ENCODE peak calls at places on chromosomes 16 and 17, in seven cellular contexts. L is fibroblast of the aortic adventitia, S is ascending aorta, P is cardiac muscle cell, Z is left lung, O is astrocyte, A is IMR-90. K is an unnamed sample.

GRCh38 chr17:70098030-70098429 is 23.0 kb downstream of the KCNJ16 start:
- DNase-seq in O (no peak), S (no peak), L (no peak), P (no peak), Z (no peak), A (no peak), K (no peak)

GRCh38 chr17:29596811-29597210 is 3.9 kb downstream of the ANKRD13B start:
- DNase-seq in P (no peak), A (no peak), O (no peak), S (no peak), Z (no peak), L (no peak), K (no peak)

GRCh38 chr17:75048396-75048933 is 1.4 kb downstream of the KCTD2 start:
- DNase-seq in A (peak), S (no peak), P (no peak), Z (no peak), O (peak), L (peak), K (no peak)

GRCh38 chr17:49590874-49591273 is 15.2 kb downstream of the NXPH3 start:
- DNase-seq in P (no peak), Z (no peak), S (no peak), A (no peak), L (no peak), O (no peak), K (no peak)

GRCh38 chr17:8459109-8459508 is 23.4 kb downstream of the NDEL1 start:
- DNase-seq in P (no peak), Z (no peak), S (no peak), A (no peak), L (no peak), O (no peak), K (no peak)

GRCh38 chr16:48413291-48413690 is 28.1 kb upstream of the SIAH1 start:
- DNase-seq in P (no peak), S (no peak), Z (no peak), L (no peak), A (no peak), O (no peak), K (no peak)

GRCh38 chr16:11273721-11274324 is 394 bp upstream of the PRM3 start:
- DNase-seq in L (no peak), A (no peak), S (no peak), Z (no peak), P (no peak), O (no peak), K (no peak)

GRCh38 chr17:6098466-6099180 is 28.4 kb downstream of the WSCD1 start:
- DNase-seq in L (no peak), S (no peak), P (peak), Z (no peak), O (no peak), A (no peak), K (peak)

GRCh38 chr17:82980632-82981031 is 98.8 kb upstream of the METRNL start:
- DNase-seq in Z (no peak), L (no peak), A (no peak), S (no peak), O (no peak), P (no peak), K (no peak)

GRCh38 chr16:7482596-7483290 is 150.1 kb downstream of the RBFOX1 start:
- DNase-seq in P (no peak), A (no peak), S (no peak), Z (no peak), L (no peak), O (no peak), K (no peak)

GRCh38 chr17:55883112-55883511 is 132.3 kb downstream of the PCTP start:
- DNase-seq in P (peak), Z (no peak), O (no peak), A (no peak), S (no peak), L (no peak), K (no peak)

GRCh38 chr17:44581868-44582267 is 24.6 kb downstream of the FZD2 start:
- DNase-seq in A (no peak), P (no peak), O (no peak), L (no peak), Z (no peak), S (no peak), K (peak)

GRCh38 chr17:35947156-35947585 is 3.7 kb upstream of the LYZL6 start:
- DNase-seq in Z (peak), L (peak), A (peak), S (no peak), O (peak), P (peak), K (peak)

GRCh38 chr17:8489841-8490240 is 54.2 kb downstream of the NDEL1 start:
- DNase-seq in P (no peak), A (peak), L (no peak), O (peak), Z (no peak), S (no peak), K (no peak)

GRCh38 chr17:73697872-73698271 is 53.6 kb upstream of the SDK2 start:
- DNase-seq in L (no peak), S (no peak), A (no peak), O (no peak), Z (no peak), P (no peak), K (no peak)

GRCh38 chr16:20911361-20911760 is 10.8 kb downstream of the LYRM1 start:
- DNase-seq in L (peak), Z (no peak), O (no peak), P (no peak), A (peak), S (no peak), K (peak)

GRCh38 chr17:64020068-64020766 is at the start of gene ICAM2:
- DNase-seq in A (no peak), L (no peak), P (no peak), S (no peak), O (no peak), Z (peak), K (no peak)

GRCh38 chr17:46003907-46004748 is 5.1 kb downstream of the STH start:
- DNase-seq in P (no peak), L (peak), Z (no peak), A (peak), O (peak), S (no peak), K (no peak)

GRCh38 chr17:28552201-28552999 is at the start of gene UNC119:
- DNase-seq in P (peak), L (peak), Z (peak), O (peak), S (no peak), A (peak), K (peak)

GRCh38 chr17:28553000-28553505 is 629 bp upstream of the UNC119 start:
- DNase-seq in Z (no peak), P (no peak), O (no peak), S (no peak), L (no peak), A (no peak), K (no peak)

GRCh38 chr17:28555022-28555421 is 2.6 kb upstream of the UNC119 start:
- DNase-seq in Z (no peak), A (no peak), P (no peak), S (no peak), L (no peak), O (no peak), K (no peak)

GRCh38 chr17:28551421-28552186 is 820 bp downstream of the UNC119 start:
- DNase-seq in Z (no peak), O (no peak), L (peak), P (peak), A (no peak), S (no peak), K (no peak)

DNA sequence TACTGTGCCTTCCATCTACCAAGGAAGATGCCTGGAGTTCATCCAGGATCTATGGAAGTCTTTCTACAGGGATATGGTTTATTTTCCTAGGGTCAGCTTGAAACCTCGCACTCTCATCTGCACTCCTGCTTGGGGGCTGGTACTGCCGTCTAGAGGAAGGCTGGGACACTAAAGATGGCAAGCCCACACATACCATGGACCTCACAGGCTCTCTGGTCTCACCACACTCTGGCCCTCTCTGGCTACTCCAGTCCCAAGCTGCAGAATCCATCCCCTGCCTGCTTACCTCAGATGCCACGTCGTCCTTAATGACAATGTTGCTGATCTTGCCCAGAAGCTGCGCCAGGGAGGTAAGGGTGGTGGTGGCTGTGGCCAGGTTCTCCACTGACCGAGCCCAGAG is 2.1 kb upstream of the UNC119 start:
- DNase-seq in O (no peak), L (peak), Z (no peak), P (no peak), A (no peak), S (no peak), K (no peak)
- H3K4me3 ChIP-seq in O (no peak), L (no peak), Z (no peak), P (no peak), A (no peak), S (no peak), K (no peak)

GRCh38 chr17:60583008-60583407 is 17.0 kb upstream of the PPM1D start:
- DNase-seq in S (no peak), P (no peak), A (no peak), O (no peak), L (no peak), Z (no peak), K (no peak)

GRCh38 chr17:60579551-60579950 is 20.4 kb upstream of the PPM1D start:
- DNase-seq in P (no peak), Z (no peak), O (no peak), L (no peak), A (no peak), S (no peak), K (no peak)

GRCh38 chr17:60579090-60579489 is 20.9 kb upstream of the PPM1D start:
- DNase-seq in P (no peak), S (no peak), L (peak), Z (no peak), A (peak), O (no peak), K (peak)

GRCh38 chr17:60573139-60573975 is 26.6 kb upstream of the PPM1D start:
- DNase-seq in P (peak), O (peak), A (peak), Z (no peak), L (peak), S (no peak), K (peak)

GRCh38 chr17:60577147-60577925 is 22.7 kb upstream of the PPM1D start:
- DNase-seq in S (no peak), Z (no peak), P (no peak), L (peak), A (peak), O (peak), K (peak)
- TF ChIP-seq CTCF in S (no peak), Z (no peak), P (peak), L (peak), A (peak), O (no peak), K (peak)

DNA sequence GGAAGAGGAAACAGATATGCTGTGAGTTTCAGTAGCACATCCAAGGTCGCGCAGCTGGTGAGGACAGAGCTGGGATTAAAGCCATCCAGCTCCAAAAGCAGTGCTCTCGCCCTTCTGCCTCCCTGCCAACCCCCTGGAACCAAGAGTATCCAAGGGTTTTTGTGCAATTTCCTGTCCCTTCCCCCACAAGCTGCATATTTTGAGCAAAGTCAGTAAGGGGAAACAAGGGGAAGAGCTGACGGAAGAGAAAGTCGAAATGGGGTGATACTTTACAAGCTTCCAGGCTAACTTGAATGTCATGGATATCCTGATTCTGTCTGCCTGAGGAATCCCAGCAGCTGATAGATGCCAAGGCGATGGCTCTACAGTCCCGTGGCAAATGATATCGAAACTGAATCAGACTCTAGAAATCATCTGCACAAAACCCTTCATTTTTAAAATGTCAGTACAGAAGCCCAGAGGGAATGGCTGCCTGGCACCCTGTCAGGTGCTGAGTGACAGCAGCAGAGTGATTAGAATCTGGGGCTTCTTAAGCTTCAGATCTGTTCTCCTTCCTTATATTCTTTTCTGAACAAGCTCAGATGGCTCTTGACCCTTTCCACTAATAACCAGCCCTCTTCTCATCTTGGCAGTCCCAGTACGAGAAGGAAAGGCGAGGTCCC is 42.9 kb upstream of the TEKT3 start:
- DNase-seq in S (no peak), O (no peak), P (no peak), A (peak), Z (no peak), L (peak), K (peak)
- H3K4me3 ChIP-seq in S (peak), O (no peak), P (no peak), A (peak), Z (no peak), L (peak), K (peak)

GRCh38 chr17:20253323-20253722 is 214.0 kb downstream of the LGALS9B start:
- DNase-seq in S (no peak), O (peak), Z (no peak), A (peak), L (no peak), P (no peak), K (no peak)

GRCh38 chr17:20257008-20257407 is 210.3 kb downstream of the LGALS9B start:
- DNase-seq in A (no peak), Z (no peak), S (no peak), L (no peak), P (no peak), O (no peak), K (no peak)

GRCh38 chr17:20259668-20260067 is 207.7 kb downstream of the LGALS9B start:
- DNase-seq in P (no peak), S (no peak), L (no peak), A (no peak), O (no peak), Z (no peak), K (no peak)

DNA sequence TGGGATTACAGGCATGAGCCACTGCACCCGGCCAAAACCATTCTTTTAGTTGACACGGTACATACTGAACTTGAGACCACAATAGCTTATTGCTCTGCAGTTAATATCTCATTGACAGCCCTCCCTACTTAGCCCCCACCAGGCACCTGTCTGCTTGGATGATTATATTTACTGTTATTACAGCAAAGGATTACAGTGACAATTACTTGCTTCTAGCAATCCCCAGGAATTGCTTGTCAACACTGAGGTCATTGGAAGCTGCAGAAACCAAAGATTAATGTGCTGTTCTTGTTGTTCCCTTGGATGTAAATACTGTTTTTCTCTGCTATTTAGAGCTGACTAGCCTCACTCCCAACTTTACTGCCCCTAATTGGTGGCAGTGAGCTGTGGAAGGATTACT is 211.2 kb downstream of the LGALS9B start:
- DNase-seq in O (no peak), A (no peak), Z (no peak), S (no peak), P (no peak), L (no peak), K (no peak)
- TF ChIP-seq CTCF in O (no peak), A (no peak), Z (no peak), S (no peak), P (no peak), L (no peak), K (no peak)